ENCODE peak calls at places on chromosomes 4 and X, in seven cellular contexts. B, W, I, X, V, F and O are unnamed samples. For H3K9me3, the result is how much of the 10 kb centered on the place peaks cover.

GRCh38 chrX:16335181-16335580 is 167.9 kb downstream of the MAGEB17 start:
- DNase-seq in B (no peak), W (no peak), I (no peak), X (no peak), V (no peak), F (no peak), O (no peak)

GRCh38 chrX:134236690-134237362 is at the start of gene CCDC160:
- DNase-seq in B (no peak), W (peak), I (peak), X (peak), V (peak), F (peak), O (peak)

GRCh38 chr4:26723216-26723615 is 137.4 kb upstream of the STIM2 start:
- DNase-seq in B (no peak), W (no peak), I (no peak), X (no peak), V (no peak), F (no peak), O (no peak)

GRCh38 chrX:17553451-17553850 is 178.5 kb downstream of the NHS start:
- DNase-seq in B (peak), W (no peak), I (no peak), X (peak), V (no peak), F (no peak), O (no peak)

GRCh38 chrX:18885317-18886004 is 98.5 kb downstream of the PHKA2 start:
- DNase-seq in B (no peak), W (peak), I (no peak), X (no peak), V (no peak), F (no peak), O (no peak)

GRCh38 chr4:140995058-140995457 is 138.2 kb downstream of the RNF150 start:
- DNase-seq in B (no peak), W (no peak), I (peak), X (peak), V (no peak), F (no peak), O (peak)

GRCh38 chr4:71553605-71554004 is 214.8 kb downstream of the SLC4A4 start:
- DNase-seq in B (no peak), W (no peak), I (no peak), X (no peak), V (no peak), F (peak), O (peak)

GRCh38 chr4:137454767-137455166 is 77.5 kb downstream of the PCDH18 start:
- DNase-seq in B (no peak), W (no peak), I (no peak), X (no peak), V (no peak), F (no peak), O (peak)

GRCh38 chrX:18983711-18984380 is at the start of gene PHKA2:
- DNase-seq in B (no peak), W (peak), I (peak), X (peak), V (peak), F (peak), O (no peak)

GRCh38 chr4:95764961-95765360 is 74.9 kb upstream of the PDHA2 start:
- DNase-seq in B (no peak), W (no peak), I (no peak), X (no peak), V (no peak), F (no peak), O (no peak)

GRCh38 chr4:184010696-184011095 is 105.6 kb downstream of the STOX2 start:
- DNase-seq in B (no peak), W (no peak), I (no peak), X (no peak), V (no peak), F (no peak), O (no peak)

GRCh38 chr4:27176400-27176799 is 315.8 kb downstream of the STIM2 start:
- DNase-seq in B (no peak), W (peak), I (no peak), X (no peak), V (no peak), F (peak), O (peak)

GRCh38 chr4:139609647-139610046 is 53.6 kb upstream of the SETD7 start:
- DNase-seq in B (no peak), W (no peak), I (no peak), X (no peak), V (no peak), F (no peak), O (peak)

GRCh38 chr4:141840299-141840986 is 204.1 kb downstream of the IL15 start:
- DNase-seq in B (no peak), W (no peak), I (no peak), X (no peak), V (no peak), F (no peak), O (no peak)

GRCh38 chrX:15755091-15755490 is 17.0 kb downstream of the CA5B start:
- DNase-seq in B (no peak), W (no peak), I (no peak), X (no peak), V (no peak), F (peak), O (peak)

GRCh38 chr4:184399505-184399893 is 74.9 kb downstream of the IRF2 start:
- DNase-seq in B (no peak), W (no peak), I (no peak), X (no peak), V (no peak), F (no peak), O (no peak)

GRCh38 chr4:186881521-186882220 is 158.0 kb upstream of the FAT1 start:
- DNase-seq in B (no peak), W (no peak), I (no peak), X (no peak), V (no peak), F (no peak), O (peak)

GRCh38 chrX:20265726-20266681 is 705 bp downstream of the RPS6KA3 start:
- DNase-seq in B (no peak), W (peak), I (peak), X (no peak), V (peak), F (peak), O (peak)

GRCh38 chr4:174460684-174461083 is 61.6 kb downstream of the HPGD start:
- DNase-seq in B (no peak), W (no peak), I (no peak), X (no peak), V (no peak), F (no peak), O (no peak)

GRCh38 chrX:53681661-53682060 is 4.9 kb downstream of the HUWE1 start:
- DNase-seq in B (no peak), W (no peak), I (no peak), X (no peak), V (no peak), F (no peak), O (peak)
- H3K4me3 ChIP-seq in B (no peak), W (no peak), I (no peak), X (no peak), V (no peak), F (no peak), O (no peak)

GRCh38 chrX:57266871-57267270 is 19.6 kb upstream of the FAAH2 start:
- DNase-seq in B (no peak), W (no peak), I (no peak), X (no peak), V (no peak), F (no peak), O (no peak)
- H3K9me3 ChIP-seq in B (under half), W (under half), I (under half), X (under half), V (under half), F (under half), O (under half)

GRCh38 chr4:89156515-89156914 is 45.2 kb downstream of the TIGD2 start:
- DNase-seq in B (no peak), W (no peak), I (no peak), X (no peak), V (no peak), F (no peak), O (no peak)

GRCh38 chr4:89157488-89158024 is 46.2 kb downstream of the TIGD2 start:
- DNase-seq in B (no peak), W (no peak), I (no peak), X (no peak), V (no peak), F (no peak), O (no peak)

DNA sequence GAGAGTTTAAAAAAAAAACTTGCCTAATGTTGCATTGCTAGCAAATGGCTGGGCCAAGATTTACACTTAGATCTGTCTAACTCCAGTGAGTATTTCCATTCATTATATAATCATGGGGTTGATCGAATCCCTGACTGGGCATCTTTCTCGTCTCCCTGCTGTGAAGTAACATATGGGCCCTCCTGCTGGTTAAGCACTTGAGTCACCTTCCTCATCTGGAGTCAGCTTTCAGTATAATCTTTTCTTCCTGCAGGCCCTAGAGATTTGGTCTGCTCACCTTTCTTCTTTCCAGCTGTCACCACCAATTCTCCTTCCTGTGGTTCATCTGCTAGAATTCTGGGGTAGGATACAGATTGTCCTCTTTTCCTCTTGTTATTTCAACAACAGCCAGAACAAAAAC is 41.6 kb downstream of the TIGD2 start:
- DNase-seq in B (no peak), W (no peak), I (no peak), X (no peak), V (no peak), F (no peak), O (peak)
- H3K4me3 ChIP-seq in B (no peak), W (no peak), I (no peak), X (no peak), V (no peak), F (no peak), O (no peak)

GRCh38 chrX:153792368-153792767 is 1.8 kb downstream of the IDH3G start:
- DNase-seq in B (no peak), W (no peak), I (no peak), X (no peak), V (no peak), F (no peak), O (no peak)

GRCh38 chrX:153797415-153798015 is 3.0 kb downstream of the SSR4 start:
- DNase-seq in B (no peak), W (no peak), I (no peak), X (no peak), V (no peak), F (no peak), O (no peak)

GRCh38 chrX:153793291-153793690 is 884 bp downstream of the IDH3G start:
- DNase-seq in B (no peak), W (no peak), I (no peak), X (no peak), V (no peak), F (no peak), O (peak)

GRCh38 chrX:153794018-153794896 is at the start of the genes IDH3G and SSR4:
- DNase-seq in B (peak), W (peak), I (peak), X (peak), V (peak), F (peak), O (peak)

GRCh38 chrX:153794897-153795816 is 689 bp downstream of the SSR4 start:
- DNase-seq in B (no peak), W (no peak), I (no peak), X (no peak), V (no peak), F (no peak), O (peak)
- H3K9me3 ChIP-seq in B (under half), W (under half), I (under half), X (under half), V (under half), F (under half), O (under half)

GRCh38 chrX:40266490-40267333 is 169.0 kb upstream of the BCOR start:
- DNase-seq in B (no peak), W (peak), I (peak), X (peak), V (peak), F (peak), O (peak)
- H3K4me3 ChIP-seq in B (peak), W (peak), I (peak), X (peak), V (no peak), F (peak), O (peak)

GRCh38 chrX:154735695-154736393 is 15.0 kb downstream of the GAB3 start:
- DNase-seq in B (peak), W (no peak), I (no peak), X (no peak), V (no peak), F (no peak), O (peak)
- H3K9me3 ChIP-seq in B (under half), W (under half), I (under half), X (under half), V (under half), F (under half), O (under half)